ENCODE peak calls at places on chromosomes 16 and 17, in four cellular contexts. Q is hypothalamus, U is fibroblast of the conjunctiva, J is AG09309. H is an unnamed sample.

GRCh38 chr16:47493358-47494337 is 32.5 kb downstream of the PHKB start:
- DNase-seq in Q (no peak), U (no peak), J (no peak), H (no peak)

GRCh38 chr17:80082403-80083135 is 18.8 kb upstream of the GAA start:
- DNase-seq in Q (peak; percentile 29), U (peak; percentile 77), J (peak; percentile 42), H (no peak)

GRCh38 chr16:83206426-83206825 is 579.7 kb downstream of the CDH13 start:
- DNase-seq in Q (no peak), U (no peak), J (no peak), H (no peak)

GRCh38 chr17:38879878-38880727 is 10.2 kb downstream of the LASP1 start:
- DNase-seq in Q (no peak), U (peak; percentile 85), J (no peak), H (peak; percentile 58)

GRCh38 chr17:5584383-5584951 is at the start of gene NLRP1:
- DNase-seq in Q (peak; percentile 61), U (peak; percentile 59), J (peak; percentile 80), H (peak; percentile 56)

GRCh38 chr16:77585852-77586251 is 136.5 kb upstream of the NUDT7 start:
- DNase-seq in Q (no peak), U (no peak), J (no peak), H (no peak)

GRCh38 chr16:69078073-69078472 is 27.4 kb upstream of the HAS3 start:
- DNase-seq in Q (no peak), U (no peak), J (no peak), H (no peak)

GRCh38 chr16:8828541-8829165 is 31.0 kb downstream of the PMM2 start:
- DNase-seq in Q (no peak), U (no peak), J (no peak), H (no peak)

GRCh38 chr17:28725166-28725659 is 820 bp downstream of the TLCD1 start:
- DNase-seq in Q (no peak), U (no peak), J (no peak), H (no peak)

GRCh38 chr16:21161211-21161610 is 2.7 kb downstream of the LDAF1 start:
- DNase-seq in Q (no peak), U (no peak), J (no peak), H (no peak)

GRCh38 chr17:15431201-15431600 is 36.2 kb downstream of the CDRT4 start:
- DNase-seq in Q (no peak), U (peak; percentile 32), J (no peak), H (no peak)

GRCh38 chr16:56866955-56867830 is 2.2 kb downstream of the SLC12A3 start:
- DNase-seq in Q (no peak), U (peak; percentile 57), J (peak; percentile 41), H (no peak)

GRCh38 chr17:14792751-14793150 is 472.4 kb downstream of the PMP22 start:
- DNase-seq in Q (peak; percentile 2), U (peak; percentile 5), J (no peak), H (no peak)

GRCh38 chr17:7063518-7064094 is 16.4 kb downstream of the CLEC10A start:
- DNase-seq in Q (no peak), U (no peak), J (no peak), H (no peak)

H was measured in BJ.